ENCODE peak calls at places on chromosomes 13 and 19, in six cellular contexts. O is stimulated activated CD4-positive, alpha-beta T cell treated with anti-CD3 and anti-CD28 coated beads, Interleukin-12 subunit alpha, Interleukin-12 subunit beta, amount 100 ng/mL, for 4 hours; B is T follicular helper cell; V is AG08396; A is choroid plexus epithelial cell; E is lower lobe of right lung. K is an unnamed sample.

GRCh38 chr13:109900723-109901122 is 114.3 kb upstream of the IRS2 start:
- DNase-seq in A (no peak), V (no peak), O (no peak), E (no peak), B (no peak), K (no peak)

GRCh38 chr13:112782433-112783010 is 92.7 kb downstream of the ATP11A start:
- DNase-seq in A (peak; percentile 15), E (peak; percentile 44), V (no peak), B (no peak), O (no peak), K (no peak)

GRCh38 chr19:29785955-29786589 is 25.7 kb upstream of the CCNE1 start:
- DNase-seq in B (no peak), V (no peak), O (no peak), A (no peak), E (no peak), K (no peak)

GRCh38 chr13:65336106-65336603 is 1894.0 kb downstream of the PCDH9 start:
- DNase-seq in A (no peak), B (no peak), E (no peak), V (no peak), O (no peak), K (no peak)

GRCh38 chr13:89003656-89004055 is 1332.5 kb downstream of the SLITRK5 start:
- DNase-seq in E (no peak), A (no peak), O (no peak), V (no peak), B (no peak), K (no peak)

GRCh38 chr19:10763828-10764339 is 46.0 kb downstream of the DNM2 start:
- DNase-seq in B (no peak), E (no peak), O (no peak), A (no peak), V (no peak), K (no peak)

GRCh38 chr19:40280608-40281221 is 4.4 kb downstream of the AKT2 start:
- DNase-seq in A (no peak), B (no peak), V (no peak), O (no peak), E (peak; percentile 28), K (no peak)

GRCh38 chr13:60227168-60227567 is 63.4 kb upstream of the DIAPH3 start:
- DNase-seq in V (no peak), O (no peak), B (no peak), A (no peak), E (no peak), K (no peak)

GRCh38 chr13:31115616-31116015 is 46.1 kb downstream of the HSPH1 start:
- DNase-seq in A (no peak), E (no peak), V (no peak), O (no peak), B (no peak), K (no peak)

GRCh38 chr13:94708971-94709614 is 3.3 kb downstream of the SOX21 start:
- DNase-seq in A (no peak), O (no peak), V (no peak), E (no peak), B (no peak), K (no peak)

GRCh38 chr19:40337107-40337506 is 11.1 kb downstream of the C19orf47 start:
- DNase-seq in E (no peak), A (no peak), V (no peak), O (no peak), B (no peak), K (no peak)

GRCh38 chr13:75687145-75687763 is 51.1 kb downstream of the LMO7 start:
- DNase-seq in E (no peak), A (peak; percentile 83), O (no peak), V (no peak), B (no peak), K (peak; percentile 42)

GRCh38 chr19:18433039-18433691 is 4.8 kb downstream of the ISYNA1 start:
- DNase-seq in O (no peak), V (no peak), E (no peak), B (no peak), A (no peak), K (no peak)

GRCh38 chr13:42594577-42595571 is 20.9 kb downstream of the TNFSF11 start:
- DNase-seq in V (peak; percentile 79), E (no peak), B (peak; percentile 15), A (peak; percentile 96), O (peak; percentile 35), K (peak; percentile 47)

GRCh38 chr19:29724102-29724641 is 9.1 kb upstream of the C19orf12 start:
- DNase-seq in B (no peak), E (no peak), O (peak; percentile 33), A (peak; percentile 31), V (peak; percentile 36), K (no peak)

GRCh38 chr13:85631801-85632200 is 167.4 kb downstream of the SLITRK6 start:
- DNase-seq in A (no peak), V (no peak), E (no peak), O (no peak), B (no peak), K (no peak)

GRCh38 chr19:14114854-14115253 is 2.7 kb downstream of the PRKACA start:
- DNase-seq in A (peak; percentile 34), B (peak; percentile 15), O (peak; percentile 54), V (peak; percentile 41), E (peak; percentile 82), K (no peak)

GRCh38 chr19:53942001-53942786 is 20.5 kb upstream of the CACNG8 start:
- DNase-seq in A (no peak), V (peak; percentile 40), B (no peak), O (no peak), E (no peak), K (no peak)

GRCh38 chr13:111177081-111177711 is 62.1 kb downstream of the ARHGEF7 start:
- DNase-seq in V (no peak), A (peak; percentile 88), E (peak; percentile 56), B (peak; percentile 56), O (no peak), K (no peak)

GRCh38 chr19:33640773-33641172 is 19.0 kb downstream of the CHST8 start:
- DNase-seq in A (no peak), B (no peak), O (no peak), E (peak; percentile 17), V (peak; percentile 2), K (no peak)

GRCh38 chr13:94997126-94997525 is 284.8 kb upstream of the SOX21 start:
- DNase-seq in A (no peak), E (no peak), O (no peak), B (no peak), V (no peak), K (no peak)

GRCh38 chr13:24043590-24044350 is 116.8 kb upstream of the SPATA13 start:
- DNase-seq in V (no peak), A (no peak), B (no peak), O (no peak), E (no peak), K (no peak)

GRCh38 chr19:14369399-14370168 is 11.7 kb upstream of the ADGRE5 start:
- DNase-seq in V (no peak), E (no peak), A (no peak), O (peak; percentile 82), B (peak; percentile 84), K (no peak)

GRCh38 chr13:113468461-113469147 is 15.3 kb upstream of the ADPRHL1 start:
- DNase-seq in A (peak; percentile 11), V (no peak), B (no peak), O (no peak), E (no peak), K (no peak)

GRCh38 chr13:76798037-76798436 is 88.2 kb downstream of the KCTD12 start:
- DNase-seq in V (no peak), O (no peak), A (no peak), E (peak; percentile 62), B (no peak), K (no peak)

GRCh38 chr13:42538996-42539395 is 35.0 kb upstream of the TNFSF11 start:
- DNase-seq in B (no peak), V (no peak), O (no peak), A (no peak), E (no peak), K (no peak)

GRCh38 chr19:33060586-33060985 is 4.1 kb downstream of the RHPN2 start:
- DNase-seq in E (no peak), O (no peak), B (no peak), A (no peak), V (no peak), K (no peak)

GRCh38 chr19:22260499-22260898 is 25.7 kb upstream of the ZNF729 start:
- DNase-seq in E (no peak), B (no peak), O (no peak), A (no peak), V (no peak), K (no peak)

GRCh38 chr13:60397693-60398437 is 845 bp downstream of the TDRD3 start:
- DNase-seq in B (peak; percentile 6), E (peak; percentile 83), A (peak; percentile 79), O (peak; percentile 42), V (peak; percentile 72), K (peak; percentile 69)

GRCh38 chr13:98279473-98280175 is 102.6 kb upstream of the RNF113B start:
- DNase-seq in B (no peak), V (no peak), E (no peak), A (no peak), O (no peak), K (no peak)

GRCh38 chr13:89903115-89903514 is 1444.4 kb upstream of the MIR17HG start:
- DNase-seq in E (no peak), O (no peak), B (no peak), A (no peak), V (no peak), K (no peak)

GRCh38 chr19:50292216-50292827 is 36.9 kb downstream of the KCNC3 start:
- DNase-seq in B (no peak), V (no peak), O (no peak), A (no peak), E (no peak), K (no peak)

GRCh38 chr19:23328211-23328610 is 67.1 kb downstream of the ZNF91 start:
- DNase-seq in E (no peak), O (no peak), V (no peak), B (no peak), A (no peak), K (no peak)

GRCh38 chr13:72638059-72638815 is 89.2 kb downstream of the MZT1 start:
- DNase-seq in A (no peak), V (no peak), O (no peak), E (no peak), B (no peak), K (no peak)

GRCh38 chr13:50133277-50133953 is 118.2 kb downstream of the KCNRG start:
- DNase-seq in A (no peak), B (no peak), V (no peak), O (no peak), E (no peak), K (no peak)

GRCh38 chr13:73547239-73547638 is 488.4 kb downstream of the KLF5 start:
- DNase-seq in A (no peak), B (no peak), V (no peak), O (no peak), E (no peak), K (no peak)

GRCh38 chr19:44848036-44848804 is 2.1 kb downstream of the NECTIN2 start:
- DNase-seq in E (peak; percentile 53), B (no peak), A (peak; percentile 79), O (no peak), V (peak; percentile 27), K (peak; percentile 18)

GRCh38 chr19:55161571-55162322 is 4.2 kb upstream of the TNNI3 start:
- DNase-seq in B (no peak), V (no peak), E (no peak), O (no peak), A (no peak), K (no peak)

GRCh38 chr13:76813874-76814273 is 72.3 kb downstream of the KCTD12 start:
- DNase-seq in O (no peak), A (no peak), B (no peak), E (no peak), V (no peak), K (no peak)